ENCODE peak calls at places on chromosomes 11 and 22, in four cellular contexts. One of them, this sample, is unnamed.

GRCh38 chr22:19929586-19930302 is 11.8 kb upstream of the COMT start:
- DNase-seq in IMR-90: no peak
- DNase-seq in BE2C: no peak
- DNase-seq in GM23248: no peak
- DNase-seq in this sample: no peak

GRCh38 chr11:128515766-128516466 is 71.4 kb downstream of the ETS1 start:
- DNase-seq in IMR-90: no peak
- DNase-seq in BE2C: no peak
- DNase-seq in GM23248: no peak
- DNase-seq in this sample: no peak

GRCh38 chr22:29313126-29314071 is 2.1 kb downstream of the RASL10A start:
- DNase-seq in IMR-90: no peak
- DNase-seq in BE2C: no peak
- DNase-seq in GM23248: peak; percentile 68
- DNase-seq in this sample: no peak

GRCh38 chr11:83785942-83786341 is 499.8 kb upstream of the CCDC90B start:
- DNase-seq in IMR-90: no peak
- DNase-seq in BE2C: no peak
- DNase-seq in GM23248: no peak
- DNase-seq in this sample: no peak

GRCh38 chr11:71420455-71421241 is 27.5 kb downstream of the DHCR7 start:
- DNase-seq in IMR-90: peak; percentile 55
- DNase-seq in BE2C: peak; percentile 42
- DNase-seq in GM23248: peak; percentile 56
- DNase-seq in this sample: no peak

GRCh38 chr11:2665747-2666710 is 33.8 kb downstream of the KCNQ1OT1 start:
- DNase-seq in IMR-90: no peak
- DNase-seq in BE2C: no peak
- DNase-seq in GM23248: no peak
- DNase-seq in this sample: no peak

GRCh38 chr22:42171417-42171816 is 40.8 kb upstream of the CYP2D6 start:
- DNase-seq in IMR-90: no peak
- DNase-seq in BE2C: no peak
- DNase-seq in GM23248: no peak
- DNase-seq in this sample: no peak

GRCh38 chr22:19397729-19398094 is 33.8 kb downstream of the HIRA start:
- DNase-seq in IMR-90: no peak
- DNase-seq in BE2C: no peak
- DNase-seq in GM23248: no peak
- DNase-seq in this sample: no peak

GRCh38 chr11:85182437-85183109 is 444.6 kb downstream of the DLG2 start:
- DNase-seq in IMR-90: peak; percentile 35
- DNase-seq in BE2C: no peak
- DNase-seq in GM23248: peak; percentile 57
- DNase-seq in this sample: peak; percentile 10

GRCh38 chr11:2807801-2808241 is 77.8 kb downstream of the CDKN1C start:
- DNase-seq in IMR-90: no peak
- DNase-seq in BE2C: peak; percentile 5
- DNase-seq in GM23248: no peak
- DNase-seq in this sample: no peak

GRCh38 chr11:47186076-47186936 is at the start of gene PACSIN3:
- DNase-seq in IMR-90: peak; percentile 19
- DNase-seq in BE2C: peak; percentile 60
- DNase-seq in GM23248: peak; percentile 60
- DNase-seq in this sample: no peak

GRCh38 chr11:57391546-57391945 is 1.1 kb upstream of the PRG2 start:
- DNase-seq in IMR-90: no peak
- DNase-seq in BE2C: no peak
- DNase-seq in GM23248: peak; percentile 51
- DNase-seq in this sample: no peak

DNA sequence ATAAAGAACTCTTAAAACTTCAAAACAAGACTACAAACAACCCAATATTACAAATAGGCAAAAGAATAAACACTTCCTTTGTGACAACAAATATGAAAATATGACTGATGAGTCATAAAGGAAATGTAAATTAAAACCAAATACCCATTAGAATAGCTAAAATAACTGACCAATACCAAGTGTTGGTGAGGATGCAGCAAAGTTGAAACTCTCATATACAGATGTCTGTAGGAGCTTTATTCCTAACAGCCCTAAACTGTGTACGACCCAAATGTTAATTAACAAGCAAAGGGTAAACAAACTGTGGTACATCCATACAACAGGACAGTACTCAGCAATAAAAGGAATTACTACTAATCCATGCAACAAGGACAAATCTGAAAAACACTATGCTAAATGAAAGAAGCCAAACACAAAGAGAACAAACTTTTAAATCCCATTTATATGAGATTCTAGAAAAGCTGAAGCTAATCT is 43.0 kb downstream of the MAPK1 start:
- DNase-seq in IMR-90: no peak
- DNase-seq in BE2C: no peak
- DNase-seq in GM23248: no peak
- DNase-seq in this sample: no peak
- H3K4me3 ChIP-seq in IMR-90: no peak overlapping the region
- H3K4me3 ChIP-seq in BE2C: no peak overlapping the region
- H3K4me3 ChIP-seq in GM23248: no peak overlapping the region
- H3K4me3 ChIP-seq in this sample: no peak overlapping the region

GRCh38 chr11:119446871-119447663 is 24.1 kb upstream of the THY1 start:
- DNase-seq in IMR-90: no peak
- DNase-seq in BE2C: no peak
- DNase-seq in GM23248: no peak
- DNase-seq in this sample: no peak

GRCh38 chr11:119446434-119446833 is 23.5 kb upstream of the THY1 start:
- DNase-seq in IMR-90: no peak
- DNase-seq in BE2C: no peak
- DNase-seq in GM23248: no peak
- DNase-seq in this sample: no peak

GRCh38 chr11:119449498-119449897 is 26.5 kb upstream of the THY1 start:
- DNase-seq in IMR-90: no peak
- DNase-seq in BE2C: no peak
- DNase-seq in GM23248: no peak
- DNase-seq in this sample: no peak

GRCh38 chr11:119448380-119448779 is 25.4 kb upstream of the THY1 start:
- DNase-seq in IMR-90: no peak
- DNase-seq in BE2C: no peak
- DNase-seq in GM23248: no peak
- DNase-seq in this sample: no peak

GRCh38 chr11:119447664-119448242 is 24.8 kb upstream of the THY1 start:
- DNase-seq in IMR-90: no peak
- DNase-seq in BE2C: no peak
- DNase-seq in GM23248: no peak
- DNase-seq in this sample: no peak
- H3K4me3 ChIP-seq in IMR-90: no peak overlapping the region
- H3K4me3 ChIP-seq in BE2C: no peak overlapping the region
- H3K4me3 ChIP-seq in GM23248: no peak overlapping the region
- H3K4me3 ChIP-seq in this sample: no peak overlapping the region

GRCh38 chr11:26244207-26244606 is 87.7 kb upstream of the ANO3 start:
- DNase-seq in IMR-90: peak; percentile 32
- DNase-seq in BE2C: no peak
- DNase-seq in GM23248: peak; percentile 84
- DNase-seq in this sample: no peak
- H3K4me3 ChIP-seq in IMR-90: no peak overlapping the region
- H3K4me3 ChIP-seq in BE2C: no peak overlapping the region
- H3K4me3 ChIP-seq in GM23248: no peak overlapping the region
- H3K4me3 ChIP-seq in this sample: no peak overlapping the region

GRCh38 chr22:40679249-40679963 is at the start of gene MCHR1:
- DNase-seq in IMR-90: peak; percentile 14
- DNase-seq in BE2C: peak; percentile 55
- DNase-seq in GM23248: peak; percentile 56
- DNase-seq in this sample: no peak
- H3K4me3 ChIP-seq in IMR-90: peak within 1 kb of the TSS; percentile 29
- H3K4me3 ChIP-seq in BE2C: peak within 1 kb of the TSS; percentile 79
- H3K4me3 ChIP-seq in GM23248: peak within 1 kb of the TSS; percentile 58
- H3K4me3 ChIP-seq in this sample: peak within 1 kb of the TSS; percentile 51

GRCh38 chr11:8826145-8826786 is 84.7 kb upstream of the AKIP1 start:
- DNase-seq in IMR-90: peak; percentile 95
- DNase-seq in BE2C: no peak
- DNase-seq in GM23248: peak; percentile 70
- DNase-seq in this sample: no peak
- H3K4me3 ChIP-seq in IMR-90: no peak overlapping the region
- H3K4me3 ChIP-seq in BE2C: no peak overlapping the region
- H3K4me3 ChIP-seq in GM23248: no peak overlapping the region
- H3K4me3 ChIP-seq in this sample: no peak overlapping the region

GRCh38 chr22:36333632-36334031 is 54.1 kb downstream of the MYH9 start:
- DNase-seq in IMR-90: no peak
- DNase-seq in BE2C: no peak
- DNase-seq in GM23248: no peak
- DNase-seq in this sample: no peak
- H3K4me3 ChIP-seq in IMR-90: no peak overlapping the region
- H3K4me3 ChIP-seq in BE2C: no peak overlapping the region
- H3K4me3 ChIP-seq in GM23248: no peak overlapping the region
- H3K4me3 ChIP-seq in this sample: no peak overlapping the region

GRCh38 chr11:830295-831131 is 2.2 kb upstream of the CD151 start:
- DNase-seq in IMR-90: no peak
- DNase-seq in BE2C: peak; percentile 81
- DNase-seq in GM23248: peak; percentile 85
- DNase-seq in this sample: no peak

GRCh38 chr11:831951-832528 is 712 bp upstream of the CD151 start:
- DNase-seq in IMR-90: no peak
- DNase-seq in BE2C: no peak
- DNase-seq in GM23248: no peak
- DNase-seq in this sample: no peak

GRCh38 chr11:829946-830294 is 2.2 kb downstream of the CRACR2B start:
- DNase-seq in IMR-90: no peak
- DNase-seq in BE2C: no peak
- DNase-seq in GM23248: peak; percentile 53
- DNase-seq in this sample: no peak

GRCh38 chr11:832529-833113 is at the start of gene CD151:
- DNase-seq in IMR-90: peak; percentile 45
- DNase-seq in BE2C: peak; percentile 67
- DNase-seq in GM23248: peak; percentile 90
- DNase-seq in this sample: no peak

DNA sequence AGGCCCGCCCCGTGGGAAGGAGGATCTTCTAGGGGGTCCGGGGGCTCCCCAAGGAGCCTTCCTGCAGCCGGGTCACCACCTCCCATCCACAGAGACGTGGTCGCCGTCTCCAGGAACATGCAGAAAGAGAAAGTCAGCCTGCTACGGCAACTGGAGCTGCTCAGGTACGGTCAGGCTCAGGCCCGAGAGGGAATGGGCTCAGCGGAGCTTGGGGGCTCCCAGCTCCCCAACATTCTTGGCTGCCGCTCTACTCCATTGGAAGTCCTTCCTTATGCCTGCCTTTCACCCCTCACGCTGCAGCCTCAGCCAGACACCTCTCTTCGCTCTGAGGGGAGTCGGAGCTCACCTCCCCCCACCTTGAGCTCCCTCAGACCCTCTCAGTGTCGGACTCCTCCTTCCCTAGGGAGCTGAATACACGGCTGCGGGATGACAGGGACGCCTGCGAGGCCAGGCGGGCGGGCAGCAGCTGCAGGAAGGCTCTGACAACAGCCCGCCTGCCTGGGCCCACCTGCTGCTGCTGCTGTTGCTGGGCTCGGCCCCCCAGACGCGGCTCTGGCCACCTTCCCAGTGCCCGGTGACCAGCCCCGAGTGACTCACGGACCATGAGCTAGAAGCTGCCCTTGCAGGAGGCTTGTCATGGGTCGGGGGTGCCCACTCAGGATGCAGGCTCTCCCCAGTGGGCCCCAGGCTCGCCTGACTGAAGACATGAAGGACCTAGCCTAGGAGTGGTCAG is 1.5 kb upstream of the CD151 start:
- DNase-seq in IMR-90: peak; percentile 80
- DNase-seq in BE2C: peak; percentile 46
- DNase-seq in GM23248: peak; percentile 77
- DNase-seq in this sample: no peak
- H3K4me3 ChIP-seq in IMR-90: no peak overlapping the region
- H3K4me3 ChIP-seq in BE2C: no peak overlapping the region
- H3K4me3 ChIP-seq in GM23248: no peak overlapping the region
- H3K4me3 ChIP-seq in this sample: peak overlapping the region; percentile 42

This sample was measured in skeletal muscle cell.